ENCODE peak calls at places on chromosomes 5 and 9, in five cellular contexts. Z, R, D, Q and G are unnamed samples. For H3K36me3 and H3K4me1, the result is how much of the 10 kb centered on the place peaks cover.

GRCh38 chr5:8633706-8634105 is 764.8 kb downstream of the MTRR start:
- DNase-seq in Z (no peak), R (no peak), D (peak), Q (no peak), G (peak)

GRCh38 chr5:169263591-169263990 is 37.3 kb downstream of the SLIT3 start:
- DNase-seq in Z (no peak), R (no peak), D (no peak), Q (no peak), G (peak)

GRCh38 chr5:68730220-68731010 is 363.4 kb upstream of the SLC30A5 start:
- DNase-seq in Z (no peak), R (no peak), D (peak), Q (no peak), G (peak)

GRCh38 chr5:121503111-121503840 is 348.4 kb upstream of the FTMT start:
- DNase-seq in Z (peak), R (peak), D (peak), Q (peak), G (peak)

GRCh38 chr5:163595851-163596399 is 90.5 kb downstream of the MAT2B start:
- DNase-seq in Z (no peak), R (no peak), D (peak), Q (no peak), G (no peak)

GRCh38 chr9:109150925-109151547 is 16.0 kb downstream of the FRRS1L start:
- DNase-seq in Z (peak), R (no peak), D (no peak), Q (no peak), G (no peak)

GRCh38 chr9:133647765-133648469 is 11.8 kb downstream of the DBH start:
- DNase-seq in Z (peak), R (no peak), D (no peak), Q (no peak), G (no peak)

GRCh38 chr9:76987594-76988200 is 31.8 kb upstream of the FOXB2 start:
- DNase-seq in Z (no peak), R (no peak), D (peak), Q (peak), G (peak)

GRCh38 chr9:92538541-92538940 is 2.8 kb upstream of the ECM2 start:
- DNase-seq in Z (no peak), R (no peak), D (no peak), Q (no peak), G (no peak)

GRCh38 chr9:112921549-112921948 is 30.9 kb upstream of the SLC46A2 start:
- DNase-seq in Z (no peak), R (no peak), D (peak), Q (no peak), G (peak)

GRCh38 chr5:115842089-115842881 is 550 bp downstream of the AP3S1 start:
- DNase-seq in Z (no peak), R (peak), D (no peak), Q (no peak), G (no peak)

GRCh38 chr5:176400382-176401156 is 12.0 kb downstream of the HIGD2A start:
- DNase-seq in Z (no peak), R (no peak), D (no peak), Q (no peak), G (no peak)

GRCh38 chr9:106035810-106036209 is 341.5 kb downstream of the TMEM38B start:
- DNase-seq in Z (no peak), R (no peak), D (no peak), Q (no peak), G (no peak)

GRCh38 chr5:120124961-120125360 is 339.1 kb upstream of the PRR16 start:
- DNase-seq in Z (no peak), R (no peak), D (no peak), Q (no peak), G (no peak)

GRCh38 chr9:278651-279050 is 64.0 kb downstream of the DOCK8 start:
- DNase-seq in Z (no peak), R (no peak), D (no peak), Q (no peak), G (no peak)

GRCh38 chr9:115945009-115945431 is 208.6 kb upstream of the PAPPA start:
- DNase-seq in Z (peak), R (no peak), D (no peak), Q (no peak), G (no peak)

GRCh38 chr9:100472725-100473261 is at the start of gene TMEFF1:
- DNase-seq in Z (no peak), R (peak), D (peak), Q (peak), G (peak)

GRCh38 chr5:64210866-64211265 is 45.2 kb downstream of the RNF180 start:
- DNase-seq in Z (no peak), R (no peak), D (peak), Q (no peak), G (no peak)

GRCh38 chr5:122192477-122192876 is 63.1 kb downstream of the ZNF474 start:
- DNase-seq in Z (no peak), R (no peak), D (peak), Q (no peak), G (no peak)

GRCh38 chr5:5575461-5575860 is 153.0 kb downstream of the ICE1 start:
- DNase-seq in Z (no peak), R (no peak), D (no peak), Q (no peak), G (no peak)

GRCh38 chr5:142944140-142944539 is 174.0 kb downstream of the ARHGAP26 start:
- DNase-seq in Z (no peak), R (no peak), D (no peak), Q (no peak), G (no peak)

GRCh38 chr5:96048763-96049162 is 87.1 kb upstream of the ELL2 start:
- DNase-seq in Z (no peak), R (no peak), D (peak), Q (peak), G (peak)

GRCh38 chr5:96045888-96046287 is 84.2 kb upstream of the ELL2 start:
- DNase-seq in Z (no peak), R (no peak), D (no peak), Q (no peak), G (no peak)

GRCh38 chr5:96043471-96043870 is 81.8 kb upstream of the ELL2 start:
- DNase-seq in Z (no peak), R (no peak), D (no peak), Q (no peak), G (no peak)
- H3K27ac ChIP-seq in Z (no peak), R (no peak), D (no peak), Q (no peak), G (no peak)

DNA sequence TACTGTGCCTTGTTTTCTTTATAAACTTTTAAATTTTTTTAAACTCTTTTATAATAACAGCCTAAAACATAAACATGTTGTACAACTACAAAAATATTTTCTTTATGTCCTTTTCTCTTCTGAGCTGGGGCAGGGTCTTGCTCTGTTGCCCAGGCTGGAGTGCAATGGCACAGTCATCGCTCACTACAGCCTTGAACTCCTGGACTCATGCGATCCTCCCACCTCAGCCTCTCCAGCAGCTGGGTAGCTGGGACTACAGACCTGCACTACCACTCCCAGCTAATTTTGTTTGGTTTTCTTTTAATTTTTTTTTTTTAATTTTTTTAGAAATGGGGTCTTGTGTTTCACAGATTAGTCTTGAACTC is 31.5 kb downstream of the TTC1 start:
- DNase-seq in Z (no peak), R (no peak), D (no peak), Q (no peak), G (no peak)
- H3K36me3 ChIP-seq in Z (half or more), R (half or more), D (under half), Q (half or more), G (under half)

DNA sequence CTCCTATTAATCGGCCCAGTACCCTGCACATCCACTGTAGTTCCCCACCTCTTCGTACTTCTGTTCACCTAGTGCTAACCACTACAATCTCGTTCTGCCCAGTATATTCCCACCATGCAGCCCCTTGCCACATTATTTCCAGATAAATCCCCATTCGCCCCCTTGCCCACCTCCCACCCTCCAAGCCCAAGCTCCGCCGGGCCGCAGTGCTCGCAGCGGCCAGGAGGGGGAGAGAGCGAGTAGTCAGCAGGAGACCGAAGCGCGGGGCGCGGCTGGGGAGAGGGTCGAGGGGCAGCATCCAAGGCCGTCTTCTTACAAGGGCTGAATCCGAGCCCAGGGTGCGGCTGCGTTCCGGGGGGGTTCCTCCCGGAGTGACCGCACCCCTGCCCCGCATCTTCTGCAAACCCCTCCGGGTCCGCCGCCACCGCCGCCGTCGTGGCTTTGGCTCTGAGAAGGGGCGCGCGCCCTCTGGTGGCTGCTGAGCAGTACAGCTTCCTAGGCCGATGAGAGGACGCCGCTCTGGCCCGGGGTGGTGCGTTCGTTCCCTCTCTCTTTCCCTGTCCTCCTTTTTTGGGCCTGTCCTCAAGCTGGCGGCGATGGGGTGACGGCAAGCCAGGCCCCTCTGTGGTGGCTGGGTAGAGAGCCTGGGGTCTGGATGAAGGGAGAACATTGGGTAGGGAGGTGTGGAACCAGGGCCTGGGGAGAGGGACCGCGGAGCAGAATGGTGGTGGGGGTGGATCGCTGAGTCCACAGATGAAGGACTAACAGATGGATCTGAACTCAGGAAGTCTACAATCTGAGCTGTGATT is 30.0 kb upstream of the PSD2 start:
- DNase-seq in Z (peak), R (peak), D (peak), Q (peak), G (peak)
- H3K4me1 ChIP-seq in Z (under half), R (under half), D (under half), Q (under half), G (under half)

GRCh38 chr5:138460032-138460693 is 5.1 kb upstream of the EGR1 start:
- DNase-seq in Z (peak), R (no peak), D (no peak), Q (no peak), G (no peak)

GRCh38 chr5:138458353-138458752 is 6.9 kb upstream of the EGR1 start:
- DNase-seq in Z (peak), R (no peak), D (no peak), Q (no peak), G (peak)

GRCh38 chr5:138457532-138458275 is 7.6 kb upstream of the EGR1 start:
- DNase-seq in Z (peak), R (no peak), D (no peak), Q (no peak), G (no peak)

GRCh38 chr5:138458856-138459255 is 6.4 kb upstream of the EGR1 start:
- DNase-seq in Z (peak), R (no peak), D (no peak), Q (no peak), G (no peak)

DNA sequence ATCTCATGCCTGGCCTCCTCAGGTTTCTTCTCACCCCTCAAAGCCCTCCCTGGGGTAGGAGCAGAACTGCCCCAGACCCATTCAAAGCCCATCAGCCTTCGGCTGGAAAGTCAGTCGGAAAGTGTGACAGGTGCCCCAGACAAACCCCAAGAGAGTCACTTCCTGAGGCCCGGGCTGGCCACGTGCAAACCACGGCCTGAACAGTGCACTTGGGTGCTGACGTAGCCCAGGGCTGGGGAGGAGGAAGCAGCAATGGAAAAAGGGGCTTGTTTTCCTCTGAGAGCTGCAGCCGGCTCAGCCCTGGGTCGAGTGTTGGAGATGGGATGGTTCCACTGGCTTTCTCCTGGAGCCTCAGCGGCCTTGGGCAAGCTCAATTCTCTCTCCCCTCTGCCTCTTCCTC is 6.0 kb upstream of the EGR1 start:
- DNase-seq in Z (peak), R (no peak), D (no peak), Q (no peak), G (no peak)
- H3K27ac ChIP-seq in Z (no peak), R (no peak), D (no peak), Q (no peak), G (peak)

DNA sequence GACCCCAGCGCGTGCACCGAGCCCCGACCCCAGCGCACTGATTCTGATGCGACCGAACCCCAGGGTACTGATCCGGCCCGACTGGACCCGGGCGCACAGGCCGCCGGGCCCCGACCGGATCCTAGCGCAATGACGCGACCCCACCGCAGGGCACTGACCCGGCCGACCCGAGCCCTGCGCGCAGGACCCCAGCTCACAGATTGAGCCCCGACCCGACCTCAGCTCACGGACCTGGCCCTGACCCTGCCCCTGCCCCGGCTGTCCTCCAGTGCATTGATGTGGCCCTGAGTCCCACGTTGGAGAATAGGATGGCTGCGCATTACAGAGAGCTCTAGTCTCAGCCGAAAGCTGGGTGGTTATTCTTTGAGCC is 438 bp downstream of the TRIP13 start:
- DNase-seq in Z (no peak), R (no peak), D (no peak), Q (no peak), G (no peak)
- H3K36me3 ChIP-seq in Z (under half), R (half or more), D (under half), Q (half or more), G (under half)

GRCh38 chr9:136282272-136282861 is 21.5 kb downstream of the CCDC187 start:
- DNase-seq in Z (no peak), R (no peak), D (no peak), Q (peak), G (no peak)

GRCh38 chr9:136284951-136285350 is 18.9 kb downstream of the CCDC187 start:
- DNase-seq in Z (no peak), R (no peak), D (no peak), Q (no peak), G (no peak)

GRCh38 chr9:136283291-136284235 is 20.3 kb downstream of the CCDC187 start:
- DNase-seq in Z (peak), R (peak), D (peak), Q (peak), G (peak)

GRCh38 chr9:136285501-136286358 is 18.2 kb downstream of the CCDC187 start:
- DNase-seq in Z (no peak), R (no peak), D (no peak), Q (no peak), G (no peak)

DNA sequence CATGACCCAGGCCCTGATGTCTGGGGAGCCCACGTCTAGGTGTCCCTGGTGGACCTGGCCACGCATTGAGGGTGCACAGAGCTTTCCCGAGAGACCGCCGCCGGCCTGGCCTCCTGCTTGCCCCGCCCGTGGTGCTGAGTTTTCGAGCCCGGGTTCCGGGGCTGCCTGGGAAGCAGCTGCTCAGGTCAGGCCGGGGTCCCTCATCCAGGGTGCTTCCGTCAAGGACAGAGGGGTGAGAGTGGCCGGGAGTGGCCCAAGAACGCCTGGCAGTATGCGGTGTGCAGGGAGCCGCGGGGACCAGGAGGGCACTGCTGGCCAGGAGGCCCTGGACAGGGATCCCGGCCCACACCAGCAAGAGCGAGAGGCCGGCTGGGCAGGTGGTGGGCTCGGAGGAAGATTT is 19.6 kb downstream of the CCDC187 start:
- DNase-seq in Z (no peak), R (no peak), D (no peak), Q (no peak), G (no peak)
- H3K4me1 ChIP-seq in Z (under half), R (under half), D (under half), Q (under half), G (under half)

DNA sequence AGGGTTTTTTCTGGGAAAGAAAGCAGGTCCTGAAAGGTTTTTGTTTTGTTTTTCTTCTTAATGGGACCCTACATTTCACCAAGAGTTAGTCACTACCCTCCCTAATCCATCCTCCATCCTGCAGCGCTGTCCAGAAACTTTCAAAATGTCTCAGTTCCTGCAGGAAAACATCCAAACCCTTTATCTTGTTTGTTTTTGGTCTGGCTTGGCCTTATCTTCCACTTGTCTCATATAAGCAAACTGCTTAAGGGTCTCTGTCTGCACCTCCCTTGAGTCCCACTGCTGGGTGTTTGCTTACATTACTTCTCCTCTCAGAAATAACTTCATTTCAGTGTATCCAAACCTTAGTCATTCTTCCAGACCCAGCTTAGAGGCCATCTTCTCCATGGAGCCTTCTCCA is 11.0 kb upstream of the TRAF1 start:
- DNase-seq in Z (no peak), R (no peak), D (no peak), Q (no peak), G (peak)
- H3K27ac ChIP-seq in Z (peak), R (peak), D (no peak), Q (no peak), G (peak)

GRCh38 chr9:132646726-132647125 is 23.1 kb downstream of the DDX31 start:
- DNase-seq in Z (no peak), R (no peak), D (no peak), Q (no peak), G (peak)

GRCh38 chr9:132648283-132648682 is 21.5 kb downstream of the DDX31 start:
- DNase-seq in Z (no peak), R (no peak), D (no peak), Q (no peak), G (no peak)

GRCh38 chr9:132647355-132647754 is 22.4 kb downstream of the DDX31 start:
- DNase-seq in Z (no peak), R (no peak), D (no peak), Q (no peak), G (no peak)

GRCh38 chr9:132648685-132649084 is 21.1 kb downstream of the DDX31 start:
- DNase-seq in Z (no peak), R (no peak), D (no peak), Q (no peak), G (no peak)

GRCh38 chr9:132647806-132648205 is 22.0 kb downstream of the DDX31 start:
- DNase-seq in Z (no peak), R (no peak), D (no peak), Q (no peak), G (peak)
- H3K36me3 ChIP-seq in Z (half or more), R (half or more), D (under half), Q (half or more), G (under half)

GRCh38 chr5:174177976-174178600 is 132.6 kb downstream of the NSG2 start:
- DNase-seq in Z (no peak), R (no peak), D (no peak), Q (no peak), G (no peak)

GRCh38 chr5:174177531-174177930 is 132.0 kb downstream of the NSG2 start:
- DNase-seq in Z (no peak), R (no peak), D (no peak), Q (no peak), G (no peak)

GRCh38 chr5:174182111-174182510 is 136.6 kb downstream of the NSG2 start:
- DNase-seq in Z (no peak), R (no peak), D (no peak), Q (no peak), G (no peak)

GRCh38 chr5:174183701-174184100 is 138.2 kb downstream of the NSG2 start:
- DNase-seq in Z (no peak), R (no peak), D (no peak), Q (no peak), G (no peak)

GRCh38 chr5:174180639-174181038 is 135.1 kb downstream of the NSG2 start:
- DNase-seq in Z (no peak), R (no peak), D (no peak), Q (no peak), G (no peak)
- H3K4me1 ChIP-seq in Z (under half), R (under half), D (under half), Q (under half), G (under half)